ENCODE peak calls at places on chromosome 21, in nine cellular contexts. One of them, this sample, is unnamed.

GRCh38 chr21:46325073-46325912 is 1.3 kb downstream of the PCNT start:
- DNase-seq in ovary: peak; percentile 65
- DNase-seq in IMR-90: peak; percentile 47
- DNase-seq in H1: peak; percentile 31
- DNase-seq in GM10248: peak; percentile 60
- DNase-seq in left lung: peak; percentile 89
- DNase-seq in progenitor cell of endocrine pancreas: peak; percentile 30
- DNase-seq in GM13977: peak; percentile 57
- DNase-seq in psoas muscle: peak; percentile 35
- DNase-seq in this sample: peak; percentile 20

GRCh38 chr21:17730782-17731181 is 88.4 kb downstream of the C21orf91 start:
- DNase-seq in ovary: no peak
- DNase-seq in IMR-90: no peak
- DNase-seq in H1: no peak
- DNase-seq in GM10248: no peak
- DNase-seq in left lung: no peak
- DNase-seq in progenitor cell of endocrine pancreas: no peak
- DNase-seq in GM13977: no peak
- DNase-seq in psoas muscle: no peak
- DNase-seq in this sample: no peak

GRCh38 chr21:46294647-46295176 is 8.6 kb downstream of the YBEY start:
- DNase-seq in ovary: no peak
- DNase-seq in IMR-90: peak; percentile 68
- DNase-seq in H1: no peak
- DNase-seq in GM10248: peak; percentile 64
- DNase-seq in left lung: no peak
- DNase-seq in progenitor cell of endocrine pancreas: no peak
- DNase-seq in GM13977: peak; percentile 65
- DNase-seq in psoas muscle: no peak
- DNase-seq in this sample: no peak

GRCh38 chr21:33608559-33608958 is 20.1 kb upstream of the DONSON start:
- DNase-seq in ovary: no peak
- DNase-seq in IMR-90: peak; percentile 65
- DNase-seq in H1: no peak
- DNase-seq in GM10248: no peak
- DNase-seq in left lung: no peak
- DNase-seq in progenitor cell of endocrine pancreas: no peak
- DNase-seq in GM13977: no peak
- DNase-seq in psoas muscle: no peak
- DNase-seq in this sample: no peak

GRCh38 chr21:34604556-34604955 is 10.4 kb downstream of the RCAN1 start:
- DNase-seq in ovary: no peak
- DNase-seq in IMR-90: no peak
- DNase-seq in H1: no peak
- DNase-seq in GM10248: no peak
- DNase-seq in left lung: peak; percentile 17
- DNase-seq in progenitor cell of endocrine pancreas: no peak
- DNase-seq in GM13977: no peak
- DNase-seq in psoas muscle: no peak
- DNase-seq in this sample: no peak

GRCh38 chr21:21851657-21852056 is 853.4 kb downstream of the NCAM2 start:
- DNase-seq in ovary: no peak
- DNase-seq in IMR-90: peak; percentile 13
- DNase-seq in H1: no peak
- DNase-seq in GM10248: no peak
- DNase-seq in left lung: no peak
- DNase-seq in progenitor cell of endocrine pancreas: no peak
- DNase-seq in GM13977: no peak
- DNase-seq in psoas muscle: no peak
- DNase-seq in this sample: no peak

GRCh38 chr21:17796503-17796902 is 22.7 kb downstream of the C21orf91 start:
- DNase-seq in ovary: no peak
- DNase-seq in IMR-90: no peak
- DNase-seq in H1: no peak
- DNase-seq in GM10248: no peak
- DNase-seq in left lung: no peak
- DNase-seq in progenitor cell of endocrine pancreas: no peak
- DNase-seq in GM13977: no peak
- DNase-seq in psoas muscle: no peak
- DNase-seq in this sample: no peak

GRCh38 chr21:34802180-34802899 is 133.5 kb downstream of the CLIC6 start:
- DNase-seq in ovary: no peak
- DNase-seq in IMR-90: no peak
- DNase-seq in H1: no peak
- DNase-seq in GM10248: no peak
- DNase-seq in left lung: no peak
- DNase-seq in progenitor cell of endocrine pancreas: no peak
- DNase-seq in GM13977: no peak
- DNase-seq in psoas muscle: no peak
- DNase-seq in this sample: no peak

GRCh38 chr21:31273278-31273677 is 70.8 kb downstream of the TIAM1 start:
- DNase-seq in ovary: no peak
- DNase-seq in IMR-90: no peak
- DNase-seq in H1: no peak
- DNase-seq in GM10248: no peak
- DNase-seq in left lung: no peak
- DNase-seq in progenitor cell of endocrine pancreas: no peak
- DNase-seq in GM13977: no peak
- DNase-seq in psoas muscle: no peak
- DNase-seq in this sample: no peak

GRCh38 chr21:33937931-33938339 is 22.3 kb upstream of the ATP5PO start:
- DNase-seq in ovary: no peak
- DNase-seq in IMR-90: no peak
- DNase-seq in H1: no peak
- DNase-seq in GM10248: no peak
- DNase-seq in left lung: no peak
- DNase-seq in progenitor cell of endocrine pancreas: no peak
- DNase-seq in GM13977: no peak
- DNase-seq in psoas muscle: no peak
- DNase-seq in this sample: no peak

GRCh38 chr21:25939396-25939761 is 204.6 kb downstream of the GABPA start:
- DNase-seq in ovary: no peak
- DNase-seq in IMR-90: no peak
- DNase-seq in H1: no peak
- DNase-seq in GM10248: no peak
- DNase-seq in left lung: no peak
- DNase-seq in progenitor cell of endocrine pancreas: no peak
- DNase-seq in GM13977: no peak
- DNase-seq in psoas muscle: no peak
- DNase-seq in this sample: no peak

GRCh38 chr21:25936776-25937175 is 202.0 kb downstream of the GABPA start:
- DNase-seq in ovary: no peak
- DNase-seq in IMR-90: peak; percentile 15
- DNase-seq in H1: no peak
- DNase-seq in GM10248: no peak
- DNase-seq in left lung: no peak
- DNase-seq in progenitor cell of endocrine pancreas: no peak
- DNase-seq in GM13977: no peak
- DNase-seq in psoas muscle: no peak
- DNase-seq in this sample: no peak

GRCh38 chr21:25934771-25935224 is 200.0 kb downstream of the GABPA start:
- DNase-seq in ovary: no peak
- DNase-seq in IMR-90: peak; percentile 99
- DNase-seq in H1: no peak
- DNase-seq in GM10248: no peak
- DNase-seq in left lung: no peak
- DNase-seq in progenitor cell of endocrine pancreas: no peak
- DNase-seq in GM13977: no peak
- DNase-seq in psoas muscle: peak; percentile 73
- DNase-seq in this sample: peak; percentile 87

GRCh38 chr21:25942145-25942544 is 207.4 kb downstream of the GABPA start:
- DNase-seq in ovary: no peak
- DNase-seq in IMR-90: no peak
- DNase-seq in H1: no peak
- DNase-seq in GM10248: no peak
- DNase-seq in left lung: no peak
- DNase-seq in progenitor cell of endocrine pancreas: no peak
- DNase-seq in GM13977: no peak
- DNase-seq in psoas muscle: no peak
- DNase-seq in this sample: no peak

GRCh38 chr21:25938673-25939395 is 204.1 kb downstream of the GABPA start:
- DNase-seq in ovary: no peak
- DNase-seq in IMR-90: no peak
- DNase-seq in H1: no peak
- DNase-seq in GM10248: no peak
- DNase-seq in left lung: no peak
- DNase-seq in progenitor cell of endocrine pancreas: no peak
- DNase-seq in GM13977: no peak
- DNase-seq in psoas muscle: no peak
- DNase-seq in this sample: no peak
- TF ChIP-seq CTCF in ovary: no peak
- TF ChIP-seq CTCF in IMR-90: no peak
- TF ChIP-seq CTCF in H1: no peak
- TF ChIP-seq CTCF in GM10248: no peak
- TF ChIP-seq CTCF in left lung: no peak
- TF ChIP-seq CTCF in progenitor cell of endocrine pancreas: no peak
- TF ChIP-seq CTCF in GM13977: no peak
- TF ChIP-seq CTCF in psoas muscle: no peak
- TF ChIP-seq CTCF in this sample: no peak

DNA sequence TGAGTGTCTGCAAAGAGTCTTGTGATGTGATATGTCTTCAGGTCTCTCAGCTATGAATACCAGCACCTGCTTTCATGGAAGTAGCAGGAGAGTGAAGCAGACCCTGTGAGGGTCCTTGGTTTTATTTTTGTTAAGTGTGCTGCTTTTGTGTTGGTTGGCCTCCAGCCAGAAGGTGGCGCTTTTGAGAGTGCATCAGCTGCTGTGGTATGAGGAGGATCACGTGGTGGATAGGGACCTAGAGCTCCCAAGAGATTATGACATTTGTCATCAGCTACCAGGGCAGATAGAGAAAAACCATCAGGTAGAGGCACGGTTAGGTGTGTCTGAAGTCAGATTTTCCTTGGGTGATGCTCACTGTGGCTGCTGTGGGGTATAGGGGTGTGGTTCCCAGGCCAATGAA is 1232.1 kb downstream of the MRPL39 start:
- DNase-seq in ovary: no peak
- DNase-seq in IMR-90: no peak
- DNase-seq in H1: no peak
- DNase-seq in GM10248: no peak
- DNase-seq in left lung: no peak
- DNase-seq in progenitor cell of endocrine pancreas: no peak
- DNase-seq in GM13977: no peak
- DNase-seq in psoas muscle: no peak
- DNase-seq in this sample: no peak
- TF ChIP-seq CTCF in ovary: no peak
- TF ChIP-seq CTCF in IMR-90: no peak
- TF ChIP-seq CTCF in H1: peak; percentile 33
- TF ChIP-seq CTCF in GM10248: no peak
- TF ChIP-seq CTCF in left lung: no peak
- TF ChIP-seq CTCF in progenitor cell of endocrine pancreas: no peak
- TF ChIP-seq CTCF in GM13977: peak; percentile 37
- TF ChIP-seq CTCF in psoas muscle: no peak
- TF ChIP-seq CTCF in this sample: no peak

DNA sequence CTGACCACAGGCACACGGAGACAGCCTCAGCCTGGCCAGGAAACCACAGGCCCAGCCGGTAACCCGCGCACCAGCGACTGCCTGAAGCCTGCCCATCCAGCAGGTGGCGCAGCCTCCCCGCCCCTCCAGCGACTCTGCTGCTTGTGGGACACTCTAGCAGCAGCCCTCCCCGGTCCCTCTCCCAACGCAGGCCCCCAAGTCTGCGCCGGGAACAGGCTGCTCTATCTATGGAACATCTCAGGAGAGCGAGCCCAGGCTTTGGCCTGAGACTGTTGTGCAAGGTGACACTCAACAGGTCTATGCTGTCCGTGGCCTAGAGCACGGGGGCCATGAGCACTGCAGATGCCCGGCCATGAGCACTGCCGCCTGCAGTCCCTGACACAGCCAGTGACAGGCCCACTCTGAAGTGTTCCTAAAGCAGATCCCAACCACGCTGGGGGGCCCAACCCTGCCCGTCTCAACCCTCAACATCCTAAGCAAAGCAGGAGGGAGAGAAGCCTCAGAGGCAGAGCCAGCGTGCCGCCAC is 28.4 kb downstream of the WDR4 start:
- DNase-seq in ovary: no peak
- DNase-seq in IMR-90: no peak
- DNase-seq in H1: peak; percentile 44
- DNase-seq in GM10248: no peak
- DNase-seq in left lung: peak; percentile 87
- DNase-seq in progenitor cell of endocrine pancreas: no peak
- DNase-seq in GM13977: peak; percentile 63
- DNase-seq in psoas muscle: no peak
- DNase-seq in this sample: no peak
- TF ChIP-seq CTCF in ovary: no peak
- TF ChIP-seq CTCF in IMR-90: peak; percentile 20
- TF ChIP-seq CTCF in H1: peak; percentile 87
- TF ChIP-seq CTCF in GM10248: peak; percentile 54
- TF ChIP-seq CTCF in left lung: peak; percentile 40
- TF ChIP-seq CTCF in progenitor cell of endocrine pancreas: peak; percentile 41
- TF ChIP-seq CTCF in GM13977: peak; percentile 67
- TF ChIP-seq CTCF in psoas muscle: peak; percentile 23
- TF ChIP-seq CTCF in this sample: no peak

GRCh38 chr21:24509131-24509530 is 1098.2 kb downstream of the MRPL39 start:
- DNase-seq in ovary: no peak
- DNase-seq in IMR-90: no peak
- DNase-seq in H1: no peak
- DNase-seq in GM10248: no peak
- DNase-seq in left lung: no peak
- DNase-seq in progenitor cell of endocrine pancreas: no peak
- DNase-seq in GM13977: no peak
- DNase-seq in psoas muscle: no peak
- DNase-seq in this sample: no peak

DNA sequence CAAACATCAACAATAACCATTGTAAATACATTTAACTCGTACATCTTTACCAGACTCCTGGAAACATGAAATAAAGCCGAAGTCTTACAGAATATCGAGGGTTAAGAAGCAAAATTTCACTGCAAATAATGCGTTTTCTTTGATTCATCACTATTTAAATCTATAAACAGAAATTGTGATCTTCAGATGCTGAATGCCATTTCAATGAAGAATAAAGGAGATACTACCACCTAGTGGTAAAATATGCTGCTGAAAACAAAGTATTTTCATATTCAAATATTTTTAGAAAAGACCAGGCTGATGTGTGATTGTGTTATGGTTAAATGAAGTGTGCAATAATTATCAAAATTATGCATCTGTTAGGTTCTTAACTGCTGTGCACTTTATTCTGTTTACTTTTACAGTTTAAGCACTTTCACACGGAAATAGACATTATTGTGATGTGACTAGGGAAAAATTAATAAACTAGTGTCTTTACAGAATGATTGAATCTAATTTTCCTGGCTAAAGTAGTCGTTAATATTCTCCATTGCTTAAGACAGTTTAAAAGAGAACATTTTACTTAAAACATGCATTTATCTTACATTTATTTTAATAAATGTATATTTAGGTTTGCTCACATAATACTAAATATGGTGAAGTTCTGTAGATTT is 1093.1 kb downstream of the MRPL39 start:
- DNase-seq in ovary: no peak
- DNase-seq in IMR-90: peak; percentile 27
- DNase-seq in H1: no peak
- DNase-seq in GM10248: no peak
- DNase-seq in left lung: no peak
- DNase-seq in progenitor cell of endocrine pancreas: no peak
- DNase-seq in GM13977: no peak
- DNase-seq in psoas muscle: no peak
- DNase-seq in this sample: no peak
- TF ChIP-seq CTCF in ovary: no peak
- TF ChIP-seq CTCF in IMR-90: peak; percentile 73
- TF ChIP-seq CTCF in H1: no peak
- TF ChIP-seq CTCF in GM10248: peak; percentile 41
- TF ChIP-seq CTCF in left lung: no peak
- TF ChIP-seq CTCF in progenitor cell of endocrine pancreas: peak; percentile 46
- TF ChIP-seq CTCF in GM13977: peak; percentile 53
- TF ChIP-seq CTCF in psoas muscle: peak; percentile 23
- TF ChIP-seq CTCF in this sample: no peak